ENCODE peak calls at places on chromosomes 5 and 9, in five cellular contexts. R is HCT116, K is uterus, F is coronary artery, W is dorsolateral prefrontal cortex. Y is an unnamed sample.

GRCh38 chr5:146883496-146883895 is 4.9 kb upstream of the PPP2R2B start:
- DNase-seq in R (no peak), K (no peak), F (no peak), W (no peak), Y (no peak)

GRCh38 chr9:79812507-79813261 is 240.9 kb downstream of the TLE4 start:
- DNase-seq in R (no peak), K (no peak), F (no peak), W (no peak), Y (no peak)

GRCh38 chr9:106752581-106752980 is 110.4 kb upstream of the ZNF462 start:
- DNase-seq in R (no peak), K (no peak), F (no peak), W (no peak), Y (no peak)

GRCh38 chr5:7811715-7812114 is 39.2 kb downstream of the CFAP90 start:
- DNase-seq in R (no peak), K (no peak), F (no peak), W (no peak), Y (no peak)

GRCh38 chr5:58156977-58157701 is 302.7 kb downstream of the PLK2 start:
- DNase-seq in R (no peak), K (no peak), F (no peak), W (peak; percentile 7), Y (no peak)

GRCh38 chr9:76292246-76292645 is 102.0 kb downstream of the RFK start:
- DNase-seq in R (no peak), K (no peak), F (no peak), W (no peak), Y (no peak)

GRCh38 chr9:121607434-121608248 is 43.8 kb upstream of the DAB2IP start:
- DNase-seq in R (peak; percentile 24), K (peak; percentile 73), F (no peak), W (peak; percentile 40), Y (no peak)

GRCh38 chr5:113052041-113052795 is 75.6 kb downstream of the DCP2 start:
- DNase-seq in R (no peak), K (no peak), F (no peak), W (no peak), Y (no peak)

GRCh38 chr5:15691536-15691935 is 191.6 kb downstream of the FBXL7 start:
- DNase-seq in R (no peak), K (no peak), F (no peak), W (no peak), Y (no peak)

GRCh38 chr9:112174965-112175795 is at the start of gene SUSD1:
- DNase-seq in R (no peak), K (no peak), F (peak; percentile 78), W (no peak), Y (no peak)

GRCh38 chr5:177049285-177049684 is 26.8 kb downstream of the ZNF346 start:
- DNase-seq in R (no peak), K (no peak), F (no peak), W (no peak), Y (no peak)
- TF ChIP-seq CTCF in R (no peak), K (no peak), F (no peak), W (no peak), Y (no peak)

GRCh38 chr9:128456613-128457061 is 831 bp downstream of the ODF2 start:
- DNase-seq in R (peak; percentile 28), K (peak; percentile 57), F (peak; percentile 83), W (peak; percentile 69), Y (peak; percentile 88)
- TF ChIP-seq CTCF in R (no peak), K (no peak), F (no peak), W (no peak), Y (no peak)

GRCh38 chr5:111685969-111686368 is 71.0 kb downstream of the NREP start:
- DNase-seq in R (peak; percentile 16), K (no peak), F (no peak), W (no peak), Y (no peak)
- TF ChIP-seq CTCF in R (peak; percentile 46), K (no peak), F (no peak), W (no peak), Y (peak; percentile 7)

DNA sequence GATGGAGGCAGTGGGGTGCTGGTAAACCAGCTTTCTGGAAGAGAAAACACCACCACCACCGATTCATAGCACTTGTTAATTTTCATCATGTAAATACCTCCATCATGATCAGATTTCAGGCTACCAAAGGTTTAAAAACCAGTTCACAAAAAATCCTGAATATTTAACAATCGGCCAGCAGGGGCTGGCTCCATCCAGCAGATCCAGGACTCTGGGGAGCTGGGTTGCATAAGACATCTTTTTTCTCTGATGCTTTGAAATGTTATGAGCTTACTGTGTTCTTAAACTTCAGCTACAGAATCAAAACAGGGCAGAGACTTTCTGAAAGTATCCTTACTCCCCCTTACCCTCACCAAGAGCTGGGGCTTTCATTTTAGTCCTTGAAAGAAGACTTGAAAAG is 14.6 kb upstream of the RNF183 start:
- DNase-seq in R (no peak), K (no peak), F (no peak), W (no peak), Y (no peak)
- TF ChIP-seq CTCF in R (peak; percentile 17), K (no peak), F (no peak), W (peak; percentile 8), Y (peak; percentile 25)

GRCh38 chr5:123036391-123037103 is at the start of gene PPIC:
- DNase-seq in R (peak; percentile 64), K (peak; percentile 75), F (peak; percentile 94), W (peak; percentile 31), Y (peak; percentile 93)

GRCh38 chr5:123035320-123035949 is 1.1 kb downstream of the PPIC start:
- DNase-seq in R (peak; percentile 52), K (peak; percentile 44), F (peak; percentile 78), W (no peak), Y (no peak)

GRCh38 chr5:123037104-123037418 is 536 bp upstream of the PPIC start:
- DNase-seq in R (no peak), K (no peak), F (no peak), W (no peak), Y (no peak)

GRCh38 chr5:123033157-123033671 is 3.3 kb downstream of the PPIC start:
- DNase-seq in R (no peak), K (no peak), F (no peak), W (no peak), Y (no peak)

GRCh38 chr5:123035950-123036390 is 555 bp downstream of the PPIC start:
- DNase-seq in R (peak; percentile 2), K (peak; percentile 51), F (peak; percentile 87), W (peak; percentile 9), Y (no peak)
- TF ChIP-seq CTCF in R (no peak), K (no peak), F (no peak), W (no peak), Y (no peak)

DNA sequence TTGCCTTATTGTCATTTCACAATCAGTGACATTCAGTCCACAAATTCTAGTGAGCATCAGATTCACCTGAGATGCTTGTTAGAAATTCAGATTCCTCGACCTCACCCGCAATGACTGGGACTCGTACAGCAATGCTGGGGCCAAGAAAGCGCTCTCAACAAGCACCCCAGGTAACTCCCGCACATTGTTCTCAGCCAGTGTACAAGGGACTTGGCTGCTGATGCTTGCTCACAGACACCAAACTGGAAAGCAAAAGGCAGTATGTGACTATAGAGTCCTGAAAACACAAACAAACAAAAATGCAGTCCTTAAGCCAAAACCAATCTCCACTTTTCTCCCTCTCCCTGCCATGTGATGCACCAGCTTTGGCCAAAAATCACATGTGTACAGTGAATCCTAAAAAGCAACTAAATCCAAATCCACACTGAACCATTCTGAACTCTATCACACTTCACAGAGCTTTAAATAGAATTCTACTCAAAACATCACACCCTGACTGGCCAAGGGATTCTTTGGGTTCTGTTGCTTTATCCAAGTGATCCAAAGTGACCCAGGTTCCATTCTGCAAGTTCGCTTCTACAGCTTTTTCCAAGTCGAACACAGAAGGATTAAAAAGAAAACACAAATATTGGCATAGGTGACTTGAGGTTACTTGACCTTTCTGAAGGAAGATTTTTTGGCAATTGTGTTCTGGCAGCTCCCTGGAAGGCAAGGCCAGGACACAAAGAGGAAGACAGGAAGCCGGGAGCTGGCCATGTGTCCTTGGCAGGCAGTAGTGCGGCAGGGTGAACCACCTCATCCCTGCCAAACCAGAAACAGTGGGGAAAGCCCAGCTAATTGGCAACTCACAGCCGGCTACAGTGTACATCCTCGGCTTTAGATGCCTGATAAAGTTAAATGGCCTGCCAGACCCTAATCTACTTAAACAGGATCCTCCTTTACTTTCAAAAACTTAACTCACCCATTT is 115.1 kb downstream of the NFIB start:
- DNase-seq in R (no peak), K (peak; percentile 54), F (no peak), W (peak; percentile 92), Y (no peak)
- TF ChIP-seq CTCF in R (no peak), K (no peak), F (no peak), W (no peak), Y (no peak)

DNA sequence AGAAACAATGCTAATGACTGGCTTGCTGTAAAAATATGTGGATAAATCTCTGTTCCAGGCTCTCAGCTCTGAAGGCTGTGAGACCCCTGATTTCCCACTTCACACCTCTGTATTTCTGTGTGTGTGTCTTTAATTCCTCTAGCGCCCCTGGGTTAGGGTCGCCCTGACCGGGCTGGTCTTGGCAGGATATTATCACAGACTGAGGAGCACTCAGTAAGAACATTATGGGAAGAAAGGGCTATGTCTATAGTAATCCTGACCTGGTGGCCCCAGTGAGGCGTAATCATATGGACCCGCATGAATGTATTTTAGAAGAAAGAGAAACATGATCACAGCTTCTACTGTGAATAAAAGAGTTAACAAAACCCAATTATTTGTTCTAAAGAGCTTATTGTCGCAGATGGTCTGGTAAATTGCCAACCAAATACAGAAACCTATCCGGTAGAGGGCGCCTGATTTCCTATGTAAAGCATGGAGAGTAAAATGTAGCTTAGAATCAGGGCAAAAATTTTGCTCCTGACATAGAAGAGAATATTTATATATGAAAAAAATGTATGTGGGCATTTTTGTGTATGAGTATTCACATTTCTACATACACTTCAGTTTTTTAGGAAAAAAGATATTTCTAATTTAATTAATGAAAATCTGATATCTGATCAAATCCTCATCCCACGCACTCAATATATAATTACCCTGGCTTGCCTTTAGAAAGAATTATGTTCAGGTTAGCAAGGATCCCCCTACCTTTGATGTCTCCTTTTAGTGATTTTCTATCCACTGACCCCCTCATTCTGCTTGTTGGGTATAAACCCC is 5.8 kb upstream of the IFNA1 start:
- DNase-seq in R (peak; percentile 63), K (no peak), F (no peak), W (no peak), Y (no peak)
- TF ChIP-seq CTCF in R (peak; percentile 71), K (no peak), F (no peak), W (peak; percentile 64), Y (peak; percentile 61)

Y was measured in osteocyte.